ENCODE peak calls at places on chromosomes 1 and 21, in nine cellular contexts. P is pulmonary artery endothelial cell; Z is OCI-LY7; A is anterior cingulate cortex; X is non-pigmented ciliary epithelial cell; J is stimulated activated CD4-positive, alpha-beta T cell treated with anti-CD3 and anti-CD28 coated beads, Interleukin-2, amount 100 ng/mL, for 48 hours; F is activated CD8-positive, alpha-beta memory T cell treated with anti-CD3 and anti-CD28 coated beads for 1 hour; I is IMR-90; O is RCC 7860. R is an unnamed sample.

GRCh38 chr1:170665625-170666024 is 1.7 kb downstream of the PRRX1 start:
- DNase-seq in P (no peak), Z (no peak), A (no peak), X (no peak), J (no peak), F (no peak), I (no peak), O (no peak), R (no peak)

GRCh38 chr1:16135501-16135900 is 20.4 kb downstream of the EPHA2 start:
- DNase-seq in P (no peak), Z (no peak), A (no peak), X (no peak), J (no peak), F (no peak), I (no peak), O (no peak), R (no peak)

GRCh38 chr1:210301254-210301955 is 27.3 kb upstream of the HHAT start:
- DNase-seq in P (no peak), Z (no peak), A (no peak), X (no peak), J (no peak), F (no peak), I (no peak), O (no peak), R (no peak)

GRCh38 chr1:161910516-161911077 is 113.1 kb downstream of the OLFML2B start:
- DNase-seq in P (no peak), Z (no peak), A (no peak), X (no peak), J (no peak), F (no peak), I (peak; percentile 31), O (no peak), R (no peak)

GRCh38 chr1:33740040-33740745 is 123.7 kb upstream of the HMGB4 start:
- DNase-seq in P (no peak), Z (no peak), A (no peak), X (no peak), J (no peak), F (no peak), I (no peak), O (no peak), R (no peak)

GRCh38 chr1:160925652-160926241 is 28.9 kb downstream of the ITLN2 start:
- DNase-seq in P (no peak), Z (no peak), A (no peak), X (no peak), J (no peak), F (no peak), I (peak; percentile 14), O (no peak), R (no peak)

GRCh38 chr1:20788489-20788795 is 1.3 kb upstream of the HP1BP3 start:
- DNase-seq in P (no peak), Z (no peak), A (no peak), X (no peak), J (no peak), F (no peak), I (no peak), O (no peak), R (no peak)

GRCh38 chr1:145858238-145858936 is 494 bp downstream of the PIAS3 start:
- DNase-seq in P (no peak), Z (peak; percentile 83), A (no peak), X (no peak), J (peak; percentile 43), F (peak; percentile 54), I (peak; percentile 19), O (no peak), R (no peak)

GRCh38 chr21:46550511-46550941 is 54.4 kb downstream of the S100B start:
- DNase-seq in P (no peak), Z (no peak), A (no peak), X (no peak), J (no peak), F (peak; percentile 26), I (no peak), O (no peak), R (no peak)

R was measured in AG04449.